ENCODE peak calls at places on chromosomes 7 and 10, in seven cellular contexts. X is IMR-90, B is heart left ventricle, W is MM.1S, G is kidney epithelial cell, V is mesothelial cell of epicardium, E is Calu3. J is an unnamed sample.

GRCh38 chr7:78350926-78351325 is 552.4 kb downstream of the PHTF2 start:
- DNase-seq in G (no peak), W (no peak), B (no peak), X (no peak), V (no peak), E (no peak), J (no peak)

GRCh38 chr7:70719120-70719519 is 412.8 kb upstream of the GALNT17 start:
- DNase-seq in B (no peak), G (no peak), X (no peak), E (no peak), V (no peak), W (no peak), J (no peak)

GRCh38 chr7:30727061-30727945 is 24.6 kb upstream of the INMT start:
- DNase-seq in B (no peak), W (no peak), G (no peak), X (peak), E (no peak), V (no peak), J (no peak)

GRCh38 chr10:129446182-129446581 is 20.9 kb upstream of the MGMT start:
- DNase-seq in G (no peak), E (no peak), X (no peak), W (no peak), V (no peak), B (no peak), J (no peak)

GRCh38 chr7:85695041-85695990 is 508.5 kb upstream of the SEMA3D start:
- DNase-seq in G (no peak), B (no peak), X (peak), E (peak), V (no peak), W (no peak), J (no peak)

GRCh38 chr10:22455068-22455467 is 109.8 kb downstream of the SPAG6 start:
- DNase-seq in X (no peak), W (no peak), B (no peak), G (no peak), E (no peak), V (no peak), J (no peak)

GRCh38 chr10:53013201-53013808 is 240.7 kb upstream of the MBL2 start:
- DNase-seq in E (no peak), G (no peak), X (no peak), V (no peak), W (peak), B (no peak), J (no peak)

GRCh38 chr10:6490594-6490993 is 89.5 kb downstream of the PRKCQ start:
- DNase-seq in X (no peak), G (no peak), V (no peak), E (no peak), B (no peak), W (no peak), J (no peak)

GRCh38 chr10:131722121-131722520 is 178.7 kb upstream of the PPP2R2D start:
- DNase-seq in X (no peak), G (no peak), B (no peak), W (no peak), E (no peak), V (peak), J (no peak)

GRCh38 chr7:136168021-136168420 is 190.9 kb upstream of the MTPN start:
- DNase-seq in B (no peak), V (no peak), X (no peak), E (no peak), G (no peak), W (no peak), J (no peak)

GRCh38 chr7:134473861-134474291 is 15.0 kb upstream of the AKR1B1 start:
- DNase-seq in W (no peak), V (no peak), B (no peak), X (peak), G (no peak), E (no peak), J (no peak)

GRCh38 chr10:128086003-128086863 is 40.0 kb downstream of the MKI67 start:
- DNase-seq in B (no peak), E (no peak), X (no peak), G (no peak), W (no peak), V (peak), J (no peak)

GRCh38 chr10:118543714-118544400 is 51.6 kb downstream of the PRLHR start:
- DNase-seq in V (no peak), B (no peak), E (peak), X (peak), G (no peak), W (peak), J (peak)

GRCh38 chr10:133405272-133405671 is 11.3 kb downstream of the MTG1 start:
- DNase-seq in G (no peak), E (no peak), X (no peak), B (no peak), V (no peak), W (no peak), J (no peak)

GRCh38 chr7:30605832-30606231 is 11.2 kb downstream of the GARS1 start:
- DNase-seq in G (no peak), V (no peak), W (no peak), E (no peak), X (no peak), B (no peak), J (no peak)

GRCh38 chr7:2269468-2270460 is 27.7 kb downstream of the NUDT1 start:
- DNase-seq in B (no peak), G (no peak), X (peak), E (no peak), W (no peak), V (no peak), J (no peak)

GRCh38 chr7:135917721-135918120 is 59.4 kb downstream of the MTPN start:
- DNase-seq in G (no peak), B (no peak), V (no peak), X (no peak), E (no peak), W (no peak), J (no peak)

GRCh38 chr10:102752934-102753664 is 9.4 kb downstream of the WBP1L start:
- DNase-seq in W (peak), X (peak), E (no peak), G (no peak), B (peak), V (no peak), J (no peak)

GRCh38 chr10:71301371-71301916 is 17.6 kb upstream of the SLC29A3 start:
- DNase-seq in V (no peak), E (no peak), W (no peak), X (no peak), G (no peak), B (no peak), J (no peak)

GRCh38 chr10:121696854-121697253 is 98.6 kb upstream of the FGFR2 start:
- DNase-seq in W (peak), G (no peak), V (no peak), X (no peak), B (no peak), E (peak), J (no peak)

GRCh38 chr7:21902240-21902639 is 43.5 kb downstream of the CDCA7L start:
- DNase-seq in G (no peak), X (peak), V (no peak), E (no peak), B (no peak), W (no peak), J (no peak)

GRCh38 chr7:134184767-134185166 is 57.6 kb downstream of the LRGUK start:
- DNase-seq in G (no peak), W (no peak), X (peak), B (no peak), V (no peak), E (no peak), J (no peak)

GRCh38 chr10:103688451-103688850 is 166.9 kb downstream of the SH3PXD2A start:
- DNase-seq in B (no peak), W (no peak), X (no peak), G (no peak), E (no peak), V (no peak), J (no peak)

GRCh38 chr10:32971536-32972091 is 13.6 kb upstream of the ITGB1 start:
- DNase-seq in X (no peak), G (no peak), E (no peak), W (peak), B (no peak), V (no peak), J (no peak)

GRCh38 chr7:46969303-46970130 is 612.4 kb downstream of the TNS3 start:
- DNase-seq in E (peak), X (peak), V (no peak), B (no peak), G (peak), W (no peak), J (no peak)

GRCh38 chr10:3366043-3366442 is 193.5 kb upstream of the PITRM1 start:
- DNase-seq in V (no peak), W (no peak), E (no peak), B (no peak), X (no peak), G (no peak), J (no peak)

GRCh38 chr7:123468303-123468702 is 66.1 kb downstream of the IQUB start:
- DNase-seq in E (no peak), B (peak), W (no peak), V (no peak), X (no peak), G (no peak), J (no peak)

GRCh38 chr10:79090134-79090803 is 21.5 kb downstream of the ZMIZ1 start:
- DNase-seq in G (no peak), B (no peak), V (no peak), X (peak), W (no peak), E (no peak), J (no peak)

GRCh38 chr7:8035647-8036518 is 67.3 kb downstream of the GLCCI1 start:
- DNase-seq in V (no peak), G (peak), W (peak), X (peak), B (no peak), E (no peak), J (no peak)

DNA sequence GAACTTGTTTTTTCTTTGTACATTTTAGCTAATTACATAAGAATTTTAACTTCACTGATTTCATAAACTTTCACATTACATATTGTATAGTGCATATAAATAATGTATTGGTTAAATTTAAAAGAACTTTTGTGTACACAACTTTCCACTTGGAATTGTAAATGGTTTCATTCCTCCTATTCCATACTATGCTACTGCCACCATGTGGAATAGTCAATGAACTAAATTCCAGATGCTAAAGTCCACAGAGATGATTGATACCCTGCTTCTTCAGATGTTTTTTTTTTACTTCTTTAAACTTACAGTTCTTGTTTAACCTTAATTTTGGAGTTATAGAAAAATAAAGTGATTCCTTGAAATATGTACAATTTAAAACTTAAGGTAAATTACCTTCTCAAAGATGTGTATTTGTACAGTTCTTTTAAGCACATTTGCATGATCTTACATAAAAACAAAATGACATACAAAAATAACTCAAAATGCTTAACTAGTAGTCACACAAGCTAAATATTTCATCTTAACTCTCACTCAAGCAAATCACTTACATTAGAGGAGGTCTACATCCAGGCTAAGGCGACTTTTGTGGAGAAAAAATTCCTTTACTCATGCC is 247.6 kb upstream of the HGF start:
- DNase-seq in X (peak), E (no peak), B (no peak), G (no peak), V (no peak), W (peak), J (no peak)
- TF ChIP-seq CTCF in X (peak), E (no peak), B (peak), G (peak), V (peak), W (peak), J (peak)

GRCh38 chr7:140645166-140645565 is 4.6 kb upstream of the DENND2A start:
- DNase-seq in E (no peak), V (no peak), X (no peak), W (no peak), B (no peak), G (no peak), J (no peak)
- TF ChIP-seq CTCF in E (no peak), V (no peak), X (peak), W (peak), B (peak), G (peak), J (peak)

GRCh38 chr7:117338020-117338419 is 15.2 kb upstream of the WNT2 start:
- DNase-seq in G (no peak), X (peak), V (no peak), E (no peak), W (no peak), B (no peak), J (no peak)

GRCh38 chr7:117332031-117332430 is 9.2 kb upstream of the WNT2 start:
- DNase-seq in V (no peak), B (no peak), W (no peak), G (no peak), X (no peak), E (no peak), J (no peak)

GRCh38 chr7:117333168-117333567 is 10.3 kb upstream of the WNT2 start:
- DNase-seq in W (no peak), B (no peak), V (no peak), E (no peak), G (no peak), X (no peak), J (no peak)
- TF ChIP-seq CTCF in W (no peak), B (no peak), V (no peak), E (no peak), G (no peak), X (no peak), J (peak)

GRCh38 chr7:117875566-117875965 is 2.3 kb upstream of the CTTNBP2 start:
- DNase-seq in X (peak), W (peak), B (no peak), G (no peak), E (no peak), V (no peak), J (peak)
- TF ChIP-seq CTCF in X (peak), W (peak), B (no peak), G (peak), E (peak), V (no peak), J (peak)